ENCODE peak calls at places on chromosomes 6 and 20, in six cellular contexts. One of them, this sample, is unnamed.
A peak's percentile ranks its signal among the peaks of the same experiment; 100 is the strongest.

GRCh38 chr6:117110146-117110545 is 155.2 kb upstream of the VGLL2 start:
- DNase-seq in mesendoderm: no peak
- DNase-seq in H9: no peak
- DNase-seq in mesenchymal stem cell: no peak
- DNase-seq in IMR-90: no peak
- DNase-seq in H1: no peak
- DNase-seq in this sample: no peak

GRCh38 chr6:166253277-166254229 is 54.6 kb downstream of the PRR18 start:
- DNase-seq in H9: peak; percentile 46
- DNase-seq in H1: no peak
- DNase-seq in IMR-90: no peak
- DNase-seq in mesendoderm: peak; percentile 60
- DNase-seq in mesenchymal stem cell: peak; percentile 15
- DNase-seq in this sample: peak; percentile 35

GRCh38 chr6:14082771-14083170 is 34.8 kb upstream of the CD83 start:
- DNase-seq in mesendoderm: no peak
- DNase-seq in IMR-90: no peak
- DNase-seq in mesenchymal stem cell: no peak
- DNase-seq in H9: no peak
- DNase-seq in H1: no peak
- DNase-seq in this sample: no peak

GRCh38 chr20:47125553-47126373 is 230.7 kb downstream of the ZMYND8 start:
- DNase-seq in mesenchymal stem cell: peak; percentile 24
- DNase-seq in H1: no peak
- DNase-seq in IMR-90: no peak
- DNase-seq in H9: peak; percentile 40
- DNase-seq in mesendoderm: peak; percentile 11
- DNase-seq in this sample: peak; percentile 69

GRCh38 chr6:116533233-116533957 is 12.1 kb downstream of the TRAPPC3L start:
- DNase-seq in mesenchymal stem cell: no peak
- DNase-seq in H1: no peak
- DNase-seq in H9: peak; percentile 58
- DNase-seq in IMR-90: no peak
- DNase-seq in mesendoderm: peak; percentile 81
- DNase-seq in this sample: no peak

GRCh38 chr20:59810376-59811187 is 122.9 kb downstream of the SYCP2 start:
- DNase-seq in IMR-90: no peak
- DNase-seq in mesenchymal stem cell: no peak
- DNase-seq in mesendoderm: no peak
- DNase-seq in H1: peak; percentile 38
- DNase-seq in H9: peak; percentile 28
- DNase-seq in this sample: peak; percentile 42

GRCh38 chr20:2118783-2119182 is 17.2 kb downstream of the STK35 start:
- DNase-seq in mesenchymal stem cell: no peak
- DNase-seq in H9: no peak
- DNase-seq in H1: no peak
- DNase-seq in mesendoderm: no peak
- DNase-seq in IMR-90: no peak
- DNase-seq in this sample: no peak

GRCh38 chr6:85580878-85581267 is 12.8 kb downstream of the SNX14 start:
- DNase-seq in mesenchymal stem cell: peak; percentile 41
- DNase-seq in mesendoderm: peak; percentile 80
- DNase-seq in H1: no peak
- DNase-seq in IMR-90: peak; percentile 78
- DNase-seq in H9: peak; percentile 58
- DNase-seq in this sample: no peak

GRCh38 chr6:155090166-155090565 is 95.1 kb downstream of the TIAM2 start:
- DNase-seq in mesenchymal stem cell: peak; percentile 19
- DNase-seq in IMR-90: no peak
- DNase-seq in H9: no peak
- DNase-seq in mesendoderm: no peak
- DNase-seq in H1: no peak
- DNase-seq in this sample: no peak

GRCh38 chr20:40080059-40080652 is 608.9 kb downstream of the MAFB start:
- DNase-seq in mesenchymal stem cell: no peak
- DNase-seq in H9: no peak
- DNase-seq in H1: no peak
- DNase-seq in mesendoderm: peak; percentile 81
- DNase-seq in IMR-90: no peak
- DNase-seq in this sample: no peak

GRCh38 chr6:135115411-135116293 is 61.0 kb upstream of the HBS1L start:
- DNase-seq in mesendoderm: no peak
- DNase-seq in H1: no peak
- DNase-seq in H9: no peak
- DNase-seq in mesenchymal stem cell: peak; percentile 16
- DNase-seq in IMR-90: no peak
- DNase-seq in this sample: no peak

GRCh38 chr20:45036044-45036755 is 64.7 kb downstream of the KCNS1 start:
- DNase-seq in mesendoderm: no peak
- DNase-seq in H9: no peak
- DNase-seq in mesenchymal stem cell: peak; percentile 75
- DNase-seq in IMR-90: peak; percentile 80
- DNase-seq in H1: no peak
- DNase-seq in this sample: no peak

GRCh38 chr6:109456710-109457595 is 1.4 kb upstream of the MICAL1 start:
- DNase-seq in mesenchymal stem cell: no peak
- DNase-seq in H1: no peak
- DNase-seq in IMR-90: peak; percentile 31
- DNase-seq in H9: no peak
- DNase-seq in mesendoderm: no peak
- DNase-seq in this sample: no peak

GRCh38 chr20:15578059-15578458 is 995.2 kb downstream of the KIF16B start:
- DNase-seq in IMR-90: no peak
- DNase-seq in H9: no peak
- DNase-seq in H1: no peak
- DNase-seq in mesendoderm: no peak
- DNase-seq in mesenchymal stem cell: no peak
- DNase-seq in this sample: no peak

GRCh38 chr20:15584507-15584906 is 988.7 kb downstream of the KIF16B start:
- DNase-seq in H1: no peak
- DNase-seq in H9: peak; percentile 31
- DNase-seq in mesenchymal stem cell: no peak
- DNase-seq in IMR-90: no peak
- DNase-seq in mesendoderm: no peak
- DNase-seq in this sample: no peak

GRCh38 chr20:15579703-15580102 is 993.5 kb downstream of the KIF16B start:
- DNase-seq in mesenchymal stem cell: no peak
- DNase-seq in mesendoderm: no peak
- DNase-seq in IMR-90: no peak
- DNase-seq in H1: no peak
- DNase-seq in H9: no peak
- DNase-seq in this sample: no peak

GRCh38 chr20:15576401-15576800 is 996.8 kb downstream of the KIF16B start:
- DNase-seq in H1: no peak
- DNase-seq in IMR-90: peak; percentile 26
- DNase-seq in H9: no peak
- DNase-seq in mesenchymal stem cell: no peak
- DNase-seq in mesendoderm: no peak
- DNase-seq in this sample: no peak

GRCh38 chr20:15582146-15582776 is 991.0 kb downstream of the KIF16B start:
- DNase-seq in mesenchymal stem cell: peak; percentile 46
- DNase-seq in H1: no peak
- DNase-seq in IMR-90: peak; percentile 57
- DNase-seq in mesendoderm: no peak
- DNase-seq in H9: no peak
- DNase-seq in this sample: no peak
- H3K23ac ChIP-seq in mesenchymal stem cell: no peak overlapping the region
- H3K23ac ChIP-seq in H1: no peak overlapping the region
- H3K23ac ChIP-seq in IMR-90: no peak overlapping the region
- H3K23ac ChIP-seq in mesendoderm: no peak overlapping the region
- H3K23ac ChIP-seq in H9: no peak overlapping the region
- H3K23ac ChIP-seq in this sample: no peak overlapping the region

GRCh38 chr6:163712569-163712966 is 298.1 kb downstream of the QKI start:
- DNase-seq in IMR-90: no peak
- DNase-seq in mesendoderm: no peak
- DNase-seq in mesenchymal stem cell: no peak
- DNase-seq in H1: no peak
- DNase-seq in H9: no peak
- DNase-seq in this sample: no peak
- H3K4me1 ChIP-seq in IMR-90: no peaks in the 10 kb centered on the region
- H3K4me1 ChIP-seq in mesendoderm: no peaks in the 10 kb centered on the region
- H3K4me1 ChIP-seq in mesenchymal stem cell: no peaks in the 10 kb centered on the region
- H3K4me1 ChIP-seq in H1: no peaks in the 10 kb centered on the region
- H3K4me1 ChIP-seq in H9: no peaks in the 10 kb centered on the region
- H3K4me1 ChIP-seq in this sample: peaks cover 2% of the 10 kb centered on the region

GRCh38 chr6:36028887-36029324 is 1.3 kb downstream of the MAPK14 start:
- DNase-seq in H9: no peak
- DNase-seq in mesenchymal stem cell: peak; percentile 84
- DNase-seq in IMR-90: peak; percentile 77
- DNase-seq in mesendoderm: peak; percentile 70
- DNase-seq in H1: no peak
- DNase-seq in this sample: peak; percentile 29

GRCh38 chr6:36029464-36029863 is 1.9 kb downstream of the MAPK14 start:
- DNase-seq in mesendoderm: no peak
- DNase-seq in H9: no peak
- DNase-seq in IMR-90: peak; percentile 85
- DNase-seq in H1: no peak
- DNase-seq in mesenchymal stem cell: peak; percentile 79
- DNase-seq in this sample: no peak

GRCh38 chr6:36027501-36028087 is at the start of gene MAPK14:
- DNase-seq in H1: peak; percentile 98
- DNase-seq in mesenchymal stem cell: peak; percentile 100
- DNase-seq in H9: peak; percentile 99
- DNase-seq in mesendoderm: peak; percentile 100
- DNase-seq in IMR-90: peak; percentile 100
- DNase-seq in this sample: peak; percentile 100

GRCh38 chr6:36025932-36026327 is 1.5 kb upstream of the SLC26A8 start:
- DNase-seq in H9: no peak
- DNase-seq in mesendoderm: peak; percentile 74
- DNase-seq in IMR-90: peak; percentile 28
- DNase-seq in mesenchymal stem cell: peak; percentile 41
- DNase-seq in H1: no peak
- DNase-seq in this sample: no peak

DNA sequence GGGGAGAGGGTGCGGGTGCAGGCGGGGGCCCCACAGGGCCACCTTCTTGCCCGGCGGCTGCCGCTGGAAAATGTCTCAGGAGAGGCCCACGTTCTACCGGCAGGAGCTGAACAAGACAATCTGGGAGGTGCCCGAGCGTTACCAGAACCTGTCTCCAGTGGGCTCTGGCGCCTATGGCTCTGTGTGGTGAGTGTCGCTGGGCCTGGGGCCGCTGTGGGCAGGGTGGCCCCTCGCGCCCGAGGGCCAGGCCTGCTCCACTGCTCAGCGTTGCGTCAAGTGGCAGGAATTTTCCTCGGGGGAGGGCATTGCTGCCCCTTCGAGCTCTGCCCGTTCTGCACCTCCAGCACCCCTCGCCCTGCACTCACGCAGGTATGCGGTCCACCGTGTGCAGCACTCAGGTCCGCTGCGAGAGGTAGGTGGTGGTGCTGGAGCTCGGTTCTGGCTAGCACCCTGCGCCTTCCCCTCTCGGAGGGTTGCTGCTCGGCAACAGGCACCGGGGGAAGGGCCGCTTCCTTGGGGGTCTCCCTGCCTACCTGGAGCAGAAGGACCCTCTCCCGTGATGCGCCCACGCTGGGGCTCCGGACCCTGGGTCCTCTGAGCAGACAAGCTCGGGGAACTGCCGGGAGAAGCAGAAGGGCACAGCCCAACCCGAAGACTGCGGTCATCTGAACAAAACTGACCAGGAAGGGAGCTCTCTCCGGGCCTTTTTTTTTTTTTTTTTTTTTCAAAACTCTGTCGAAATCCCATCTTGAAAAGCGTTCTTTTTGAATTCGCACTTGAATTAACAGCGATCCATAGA is 679 bp downstream of the MAPK14 start:
- DNase-seq in mesendoderm: peak; percentile 46
- DNase-seq in H9: peak; percentile 37
- DNase-seq in mesenchymal stem cell: peak; percentile 48
- DNase-seq in H1: peak; percentile 61
- DNase-seq in IMR-90: peak; percentile 12
- DNase-seq in this sample: peak; percentile 24
- H2BK5ac ChIP-seq in mesendoderm: peak overlapping the region; percentile 41
- H2BK5ac ChIP-seq in H9: no peak overlapping the region
- H2BK5ac ChIP-seq in mesenchymal stem cell: peak overlapping the region; percentile 77
- H2BK5ac ChIP-seq in H1: peak overlapping the region; percentile 44
- H2BK5ac ChIP-seq in IMR-90: peak overlapping the region; percentile 93
- H2BK5ac ChIP-seq in this sample: peak overlapping the region; percentile 85

GRCh38 chr6:123777554-123777953 is 26.1 kb upstream of the NKAIN2 start:
- DNase-seq in mesenchymal stem cell: peak; percentile 31
- DNase-seq in IMR-90: peak; percentile 1
- DNase-seq in H1: no peak
- DNase-seq in mesendoderm: no peak
- DNase-seq in H9: no peak
- DNase-seq in this sample: no peak
- H3K23ac ChIP-seq in mesenchymal stem cell: no peak overlapping the region
- H3K23ac ChIP-seq in IMR-90: no peak overlapping the region
- H3K23ac ChIP-seq in H1: no peak overlapping the region
- H3K23ac ChIP-seq in mesendoderm: no peak overlapping the region
- H3K23ac ChIP-seq in H9: no peak overlapping the region
- H3K23ac ChIP-seq in this sample: no peak overlapping the region

GRCh38 chr6:44256291-44257006 is 879 bp downstream of the SLC35B2 start:
- DNase-seq in mesendoderm: peak; percentile 68
- DNase-seq in H1: peak; percentile 60
- DNase-seq in IMR-90: no peak
- DNase-seq in mesenchymal stem cell: no peak
- DNase-seq in H9: peak; percentile 62
- DNase-seq in this sample: no peak
- H3K4me1 ChIP-seq in mesendoderm: no peaks in the 10 kb centered on the region
- H3K4me1 ChIP-seq in H1: peaks cover 6% of the 10 kb centered on the region
- H3K4me1 ChIP-seq in IMR-90: peaks cover 8% of the 10 kb centered on the region
- H3K4me1 ChIP-seq in mesenchymal stem cell: peaks cover 20% of the 10 kb centered on the region
- H3K4me1 ChIP-seq in H9: no peaks in the 10 kb centered on the region
- H3K4me1 ChIP-seq in this sample: peaks cover 12% of the 10 kb centered on the region

DNA sequence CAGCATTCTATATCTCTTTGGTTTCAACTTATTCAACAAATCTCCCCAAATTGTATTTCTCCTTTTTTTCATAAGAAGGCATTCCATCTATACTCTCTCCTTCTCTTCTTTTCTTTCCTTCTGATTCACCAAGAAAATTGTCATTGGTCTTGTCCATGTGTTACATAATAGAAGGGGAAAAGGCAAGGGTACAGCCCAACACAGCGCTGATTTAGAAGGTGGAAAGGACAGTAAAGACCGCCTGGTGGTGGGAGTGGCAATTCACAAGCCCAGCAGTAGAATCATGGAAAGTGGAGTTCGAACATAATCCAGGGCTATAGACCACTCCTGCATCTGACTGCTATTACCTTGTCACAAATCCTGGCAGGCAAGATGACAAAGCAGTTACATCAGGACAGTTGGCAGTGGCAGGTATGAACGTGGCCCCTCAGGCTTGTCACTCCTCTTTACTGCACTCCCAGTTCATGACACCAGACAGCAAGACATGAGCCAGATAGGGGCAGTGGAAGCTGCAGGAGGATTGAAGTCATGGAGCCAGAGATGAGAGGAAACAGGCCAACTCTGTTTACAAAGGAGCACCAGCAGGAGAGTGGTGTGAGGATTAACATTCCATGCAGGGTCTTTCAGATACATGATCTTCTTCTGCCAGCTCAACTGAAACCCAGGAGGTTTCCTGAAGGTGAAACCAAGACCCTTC is 2.1 kb upstream of the TNFAIP3 start:
- DNase-seq in IMR-90: no peak
- DNase-seq in H1: no peak
- DNase-seq in H9: peak; percentile 31
- DNase-seq in mesendoderm: peak; percentile 90
- DNase-seq in mesenchymal stem cell: peak; percentile 36
- DNase-seq in this sample: no peak
- H2BK5ac ChIP-seq in IMR-90: no peak overlapping the region
- H2BK5ac ChIP-seq in H1: no peak overlapping the region
- H2BK5ac ChIP-seq in H9: no peak overlapping the region
- H2BK5ac ChIP-seq in mesendoderm: no peak overlapping the region
- H2BK5ac ChIP-seq in mesenchymal stem cell: no peak overlapping the region
- H2BK5ac ChIP-seq in this sample: no peak overlapping the region

This sample was measured in neuronal stem cell.